ENCODE peak calls at places on chromosomes 6 and 20, in four cellular contexts. G, O, V and L are unnamed samples. For H3K4me1, the result is how much of the 10 kb centered on the place peaks cover.

GRCh38 chr20:1328680-1329330 is at the start of gene SDCBP2:
- DNase-seq in O (no peak), G (no peak), V (peak), L (peak)

GRCh38 chr20:61922411-61922810 is 143.3 kb downstream of the TAF4 start:
- DNase-seq in O (no peak), G (no peak), V (no peak), L (no peak)

GRCh38 chr6:39898625-39899024 is 35.6 kb downstream of the MOCS1 start:
- DNase-seq in G (no peak), O (no peak), V (no peak), L (no peak)

GRCh38 chr6:32982702-32983492 is 14.5 kb downstream of the BRD2 start:
- DNase-seq in V (no peak), G (no peak), O (no peak), L (no peak)

GRCh38 chr6:88725111-88725711 is 238.2 kb downstream of the RNGTT start:
- DNase-seq in G (no peak), O (peak), V (no peak), L (no peak)

GRCh38 chr6:166351715-166352285 is 9.5 kb upstream of the SFT2D1 start:
- DNase-seq in G (no peak), V (peak), O (peak), L (peak)

GRCh38 chr6:27495386-27496135 is 22.7 kb upstream of the ZNF184 start:
- DNase-seq in V (peak), O (peak), G (peak), L (peak)

GRCh38 chr6:137903933-137904821 is 37.1 kb downstream of the TNFAIP3 start:
- DNase-seq in O (no peak), G (peak), V (peak), L (no peak)

GRCh38 chr20:32945710-32946221 is 58.5 kb downstream of the SUN5 start:
- DNase-seq in V (peak), G (peak), O (peak), L (peak)

GRCh38 chr6:4973972-4974885 is 29.6 kb downstream of the RPP40 start:
- DNase-seq in V (no peak), O (peak), G (no peak), L (peak)

GRCh38 chr20:25424536-25424935 is 17.1 kb downstream of the GINS1 start:
- DNase-seq in G (no peak), V (no peak), O (no peak), L (no peak)

GRCh38 chr20:38745757-38746156 is 2.5 kb upstream of the ACTR5 start:
- DNase-seq in G (no peak), O (no peak), V (no peak), L (no peak)

GRCh38 chr20:59518881-59519706 is 85.2 kb upstream of the PHACTR3 start:
- DNase-seq in O (peak), G (peak), V (peak), L (peak)

DNA sequence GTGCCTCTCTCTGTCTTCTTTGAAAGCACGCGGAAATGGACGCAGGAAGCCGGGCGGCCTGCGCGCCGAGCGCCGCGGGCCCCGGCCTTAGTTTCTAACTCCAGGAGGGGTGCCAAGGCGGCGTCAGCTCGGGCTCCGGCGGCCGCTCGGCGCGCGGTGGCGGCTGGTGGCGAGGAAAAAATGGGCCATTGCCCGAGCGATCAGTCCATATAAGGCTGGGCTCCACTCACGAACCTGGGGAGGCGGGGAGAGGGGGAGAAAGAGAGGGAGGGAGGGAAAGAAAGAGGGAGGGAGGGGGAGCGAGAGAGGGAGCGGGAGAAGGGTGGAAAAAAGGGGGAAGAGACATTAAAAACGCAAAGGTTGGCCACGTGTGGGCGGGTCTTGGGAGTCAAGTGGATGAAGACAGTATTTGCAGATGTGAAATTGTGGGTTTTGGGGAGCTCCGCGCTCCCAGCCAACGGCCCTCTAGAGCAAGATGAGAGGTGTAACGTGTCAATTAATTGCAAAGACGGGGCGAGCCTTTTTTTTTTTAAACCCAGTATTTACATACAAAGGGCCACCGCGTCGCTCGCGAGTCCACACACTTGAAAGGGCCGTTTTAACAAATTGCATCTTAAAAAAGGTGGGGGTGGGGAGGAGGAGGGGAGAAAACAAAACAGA is at the start of gene NKX2-2:
- DNase-seq in G (no peak), V (no peak), O (peak), L (no peak)
- TF ChIP-seq EZH2 in G (peak), V (peak), O (peak), L (peak)

GRCh38 chr6:107105511-107106116 is 9.7 kb downstream of the BEND3 start:
- DNase-seq in O (peak), G (peak), V (no peak), L (no peak)
- H2AFZ ChIP-seq in O (no peak), G (no peak), V (no peak), L (no peak)

DNA sequence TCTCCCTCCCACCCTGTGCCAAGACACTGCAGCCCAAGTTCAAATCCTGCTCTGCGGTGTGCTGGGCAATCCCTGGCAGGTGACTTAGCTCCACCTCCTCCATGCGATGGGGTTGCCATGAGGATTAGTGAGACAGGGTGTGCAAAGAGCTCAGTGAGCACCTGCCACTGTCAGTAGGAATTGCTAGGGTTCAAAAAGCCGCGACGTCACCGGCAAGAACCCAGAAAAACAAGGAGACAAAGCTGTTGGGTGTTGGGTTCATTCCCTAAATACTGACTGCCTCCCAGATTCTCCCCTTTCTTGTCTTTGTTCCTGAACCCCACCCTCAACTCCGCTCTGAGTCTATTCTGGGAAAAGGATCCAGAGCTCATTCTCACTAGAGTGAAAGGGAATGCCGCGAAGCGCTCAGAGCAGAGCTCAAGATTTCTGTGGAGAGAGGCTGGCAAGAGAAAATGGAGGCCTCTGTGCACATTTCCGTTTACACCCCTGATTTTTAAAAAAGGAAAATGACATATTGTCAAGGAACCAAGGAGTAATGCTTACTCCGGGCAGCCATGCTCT is 13.3 kb downstream of the PMEPA1 start:
- DNase-seq in G (no peak), V (no peak), O (no peak), L (no peak)
- H3K4me1 ChIP-seq in G (under half), V (half or more), O (under half), L (half or more)

GRCh38 chr20:20064303-20064702 is 12.0 kb downstream of the CFAP61 start:
- DNase-seq in V (no peak), O (no peak), G (no peak), L (peak)
- TF ChIP-seq EZH2 in V (no peak), O (no peak), G (no peak), L (no peak)